ENCODE peak calls at places on chromosome 19, in seven cellular contexts. E is body of pancreas, K is tibial nerve, A is IMR-90, D is heart left ventricle, H is ovary, N is suprapubic skin. G is an unnamed sample.

GRCh38 chr19:16514383-16515019 is 18.3 kb downstream of the C19orf44 start:
- DNase-seq in H (no peak), A (no peak), D (no peak), N (no peak), K (no peak), E (no peak), G (no peak)

GRCh38 chr19:1237754-1238372 is at the start of gene CBARP:
- DNase-seq in H (peak), D (peak), N (no peak), K (no peak), A (no peak), E (no peak), G (no peak)

GRCh38 chr19:43132696-43133095 is 50.2 kb upstream of the PSG2 start:
- DNase-seq in K (no peak), N (no peak), A (peak), D (no peak), H (no peak), E (no peak), G (no peak)

GRCh38 chr19:48867119-48867921 is 1.1 kb downstream of the PLEKHA4 start:
- DNase-seq in E (no peak), H (peak), K (no peak), N (no peak), A (no peak), D (no peak), G (no peak)

GRCh38 chr19:49216076-49216475 is 58.5 kb downstream of the TRPM4 start:
- DNase-seq in K (no peak), E (no peak), N (no peak), D (no peak), A (peak), H (no peak), G (no peak)

GRCh38 chr19:31349160-31349881 is at the start of gene TSHZ3:
- DNase-seq in D (peak), H (peak), A (peak), E (peak), K (peak), N (no peak), G (peak)

GRCh38 chr19:1501200-1501595 is 10.2 kb downstream of the REEP6 start:
- DNase-seq in N (no peak), K (no peak), E (no peak), D (no peak), H (no peak), A (no peak), G (no peak)

GRCh38 chr19:7917292-7918061 is 2.7 kb upstream of the SNAPC2 start:
- DNase-seq in N (no peak), H (no peak), A (peak), D (peak), E (peak), K (no peak), G (no peak)

GRCh38 chr19:43560687-43561086 is 14.6 kb downstream of the XRCC1 start:
- DNase-seq in N (no peak), D (no peak), E (no peak), A (peak), K (no peak), H (no peak), G (no peak)

GRCh38 chr19:5137571-5138124 is 168.7 kb downstream of the KDM4B start:
- DNase-seq in D (no peak), K (no peak), A (no peak), N (no peak), H (no peak), E (peak), G (no peak)
- TF ChIP-seq CTCF in D (no peak), K (no peak), A (no peak), N (no peak), H (no peak), E (peak), G (no peak)

DNA sequence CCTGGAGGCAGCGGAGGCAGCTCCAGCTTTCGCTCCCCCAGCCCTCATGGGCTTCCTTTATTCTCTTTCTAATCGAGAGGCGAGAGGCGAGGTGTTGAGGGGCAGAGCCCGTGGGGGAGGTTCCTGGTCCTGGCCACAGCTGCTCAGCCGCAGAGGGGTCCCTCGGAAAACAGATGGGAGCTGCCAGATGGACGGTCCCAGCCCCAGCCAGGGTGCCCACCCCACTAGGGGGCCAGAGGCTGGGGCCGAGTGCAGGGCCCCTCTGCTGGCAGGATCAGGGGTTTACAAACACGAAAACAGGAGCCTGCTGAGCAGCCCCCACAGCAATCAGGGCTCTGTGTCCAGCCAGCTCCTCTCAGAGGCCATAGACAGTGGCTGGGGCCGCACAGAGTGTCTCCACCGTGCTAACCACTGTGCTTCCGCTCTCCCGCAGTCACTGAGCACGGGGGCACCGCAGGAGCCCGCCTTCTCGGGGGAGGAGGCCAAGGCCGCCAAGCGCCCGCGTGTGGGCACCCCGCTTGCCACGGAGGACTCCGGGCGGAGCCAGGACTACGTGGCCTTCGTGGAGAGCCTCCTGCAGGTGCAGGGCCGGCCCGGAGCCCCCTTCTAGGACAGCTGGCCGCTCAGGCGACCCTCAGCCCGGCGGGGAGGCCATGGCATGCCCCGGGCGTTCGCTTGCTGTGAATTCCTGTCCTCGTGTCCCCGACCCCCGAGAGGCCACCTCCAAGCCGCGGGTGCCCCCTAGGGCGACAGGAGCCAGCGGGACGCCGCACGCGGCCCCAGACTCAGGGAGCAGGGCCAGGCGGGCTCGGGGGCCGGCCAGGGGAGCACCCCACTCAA is 182.2 kb downstream of the KDM4B start:
- DNase-seq in A (no peak), H (no peak), K (no peak), E (no peak), D (peak), N (peak), G (no peak)
- TF ChIP-seq POLR2A in A (no peak), H (no peak), K (no peak), E (no peak), D (no peak), N (no peak), G (no peak)

GRCh38 chr19:2543463-2544442 is 67.8 kb downstream of the GADD45B start:
- DNase-seq in A (peak), K (peak), E (peak), H (peak), D (peak), N (peak), G (peak)
- H3K4me3 ChIP-seq in A (peak), K (peak), E (no peak), H (no peak), D (peak), N (peak), G (no peak)

DNA sequence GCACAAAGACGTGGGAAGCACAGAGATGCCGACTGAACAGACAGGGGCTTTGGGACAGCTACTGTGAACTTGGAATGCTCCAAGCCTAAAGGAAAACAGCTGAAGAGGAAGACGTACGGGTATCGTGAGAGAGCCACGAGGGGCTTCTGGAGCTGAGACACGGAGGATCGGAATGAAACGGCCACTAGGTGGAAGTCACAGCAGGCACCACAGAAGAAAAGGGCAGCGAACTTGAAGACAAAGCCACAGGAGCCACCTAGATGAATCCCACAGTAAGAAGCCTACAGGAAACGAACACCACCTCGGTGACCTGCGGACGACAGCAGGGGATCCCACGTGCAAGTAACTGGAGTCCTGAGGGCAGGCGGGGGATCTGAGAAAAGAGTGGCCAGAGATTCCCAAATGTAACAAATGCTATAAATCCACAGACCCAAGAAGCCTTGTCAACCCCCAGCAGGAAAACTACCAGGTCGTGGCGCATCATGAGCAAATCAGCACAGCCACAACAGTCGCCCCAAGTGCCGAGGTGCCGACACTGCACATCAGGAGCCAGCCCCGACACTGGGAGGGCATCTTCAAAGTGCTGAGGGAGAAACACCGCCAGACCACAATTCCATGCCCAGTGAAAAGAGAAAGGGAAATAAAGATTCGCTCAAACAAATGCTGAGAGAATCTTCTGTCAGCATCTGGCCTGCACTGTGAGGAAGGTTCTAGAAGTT is 39.3 kb upstream of the ISYNA1 start:
- DNase-seq in A (no peak), H (no peak), N (no peak), E (no peak), K (no peak), D (no peak), G (no peak)
- TF ChIP-seq CTCF in A (peak), H (no peak), N (no peak), E (no peak), K (no peak), D (no peak), G (no peak)

GRCh38 chr19:15447057-15447456 is 2.7 kb downstream of the WIZ start:
- DNase-seq in K (no peak), E (no peak), H (no peak), N (no peak), D (no peak), A (no peak), G (no peak)

GRCh38 chr19:15445227-15445605 is 4.5 kb downstream of the WIZ start:
- DNase-seq in A (no peak), H (no peak), D (no peak), E (no peak), N (no peak), K (no peak), G (no peak)

GRCh38 chr19:15444505-15445226 is 5.1 kb downstream of the WIZ start:
- DNase-seq in N (no peak), H (no peak), K (no peak), D (no peak), E (no peak), A (no peak), G (no peak)

GRCh38 chr19:15443838-15444237 is 5.9 kb downstream of the WIZ start:
- DNase-seq in E (no peak), N (no peak), A (no peak), D (peak), H (no peak), K (no peak), G (no peak)

GRCh38 chr19:15445807-15446376 is 3.9 kb downstream of the WIZ start:
- DNase-seq in K (no peak), H (no peak), D (peak), N (no peak), A (no peak), E (no peak), G (peak)
- TF ChIP-seq POLR2A in K (no peak), H (no peak), D (no peak), N (no peak), A (no peak), E (no peak), G (no peak)

GRCh38 chr19:29712744-29713516 is 2.1 kb downstream of the C19orf12 start:
- DNase-seq in E (no peak), K (no peak), D (no peak), H (no peak), N (no peak), A (no peak), G (no peak)
- H3K4me3 ChIP-seq in E (no peak), K (no peak), D (no peak), H (no peak), N (no peak), A (no peak), G (no peak)

GRCh38 chr19:10718205-10719196 is 622 bp downstream of the DNM2 start:
- DNase-seq in D (peak), N (peak), E (peak), A (peak), K (no peak), H (peak), G (peak)

GRCh38 chr19:10720607-10721125 is 2.8 kb downstream of the DNM2 start:
- DNase-seq in N (no peak), D (no peak), K (no peak), H (no peak), E (no peak), A (no peak), G (no peak)

GRCh38 chr19:10719466-10719961 is 1.6 kb downstream of the DNM2 start:
- DNase-seq in E (no peak), D (no peak), K (no peak), A (no peak), N (no peak), H (no peak), G (no peak)

GRCh38 chr19:10717054-10717355 is 874 bp upstream of the DNM2 start:
- DNase-seq in A (no peak), N (no peak), D (no peak), H (no peak), E (no peak), K (no peak), G (no peak)

DNA sequence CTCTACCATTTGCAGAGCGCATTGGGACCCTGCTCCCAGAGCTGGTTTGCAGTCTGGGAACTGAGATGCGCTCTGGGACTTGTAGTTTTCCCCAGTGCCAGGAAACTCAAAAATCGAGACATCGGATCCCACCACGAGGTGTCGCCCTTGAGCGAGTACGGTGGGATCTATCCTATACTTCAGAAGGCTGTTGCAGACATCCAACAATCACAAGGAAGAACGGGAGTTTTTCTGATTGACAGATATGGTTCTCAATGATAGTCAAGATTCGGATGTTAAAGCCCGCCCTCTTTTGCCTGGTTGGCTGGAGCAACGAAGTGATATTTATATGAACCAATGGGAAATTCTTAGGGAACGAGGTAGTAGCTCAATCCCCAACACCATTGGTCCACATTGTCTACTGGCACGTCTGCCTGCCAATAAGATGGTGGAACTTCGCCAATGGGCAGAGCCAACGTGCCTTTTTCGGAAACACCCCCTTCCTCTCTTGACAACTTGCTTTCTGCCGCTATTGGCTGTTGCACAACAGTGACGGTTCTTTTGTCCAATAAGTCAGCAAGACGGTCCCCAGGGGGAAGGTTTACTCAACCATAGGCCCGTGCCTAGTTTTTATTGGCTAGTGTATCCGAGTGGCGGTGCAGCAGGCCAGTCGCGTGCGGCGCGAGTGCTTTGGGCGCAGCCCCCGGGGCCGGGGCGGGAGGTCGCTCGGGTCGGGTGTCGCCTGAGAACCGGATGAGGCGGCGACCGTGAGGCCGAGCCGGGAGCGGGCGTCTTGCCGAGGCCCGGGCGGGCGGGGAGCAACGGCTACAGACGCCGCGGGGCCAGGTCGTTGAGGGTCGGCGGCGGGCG is at the start of gene DNM2:
- DNase-seq in N (peak), K (peak), E (peak), A (peak), H (peak), D (peak), G (peak)
- TF ChIP-seq CTCF in N (peak), K (peak), E (peak), A (peak), H (peak), D (peak), G (no peak)

GRCh38 chr19:41940443-41941409 is 12.5 kb upstream of the ERFL start:
- DNase-seq in K (no peak), D (no peak), H (no peak), A (no peak), E (no peak), N (no peak), G (no peak)

GRCh38 chr19:41945135-41945766 is 13.9 kb downstream of the RABAC1 start:
- DNase-seq in H (no peak), D (no peak), E (no peak), A (no peak), N (no peak), K (no peak), G (no peak)

GRCh38 chr19:41939861-41940442 is 11.7 kb upstream of the ERFL start:
- DNase-seq in K (no peak), N (no peak), E (no peak), H (no peak), A (no peak), D (no peak), G (no peak)

GRCh38 chr19:41941410-41942202 is 13.4 kb upstream of the ERFL start:
- DNase-seq in H (no peak), K (no peak), A (no peak), D (no peak), E (no peak), N (no peak), G (no peak)

DNA sequence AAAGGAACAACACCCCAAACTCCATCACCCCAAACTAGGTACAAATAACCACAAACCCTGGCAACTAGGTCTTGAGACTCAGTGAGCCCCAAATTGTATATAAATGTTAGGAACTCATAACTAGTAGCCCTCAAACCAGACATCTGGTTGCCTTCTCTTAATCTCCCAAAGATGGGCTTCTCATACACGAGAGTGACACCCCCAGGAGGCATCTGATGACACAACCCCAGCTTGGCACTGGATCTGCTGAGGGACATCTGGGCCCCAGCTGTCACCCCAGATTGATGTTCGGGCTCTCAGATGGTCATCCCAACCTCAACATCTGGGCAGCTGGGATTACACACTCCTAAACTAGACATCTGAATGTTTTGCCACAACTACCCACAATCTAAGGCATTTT is 14.8 kb downstream of the RABAC1 start:
- DNase-seq in N (no peak), D (no peak), E (no peak), H (no peak), A (no peak), K (no peak), G (no peak)
- TF ChIP-seq POLR2A in N (no peak), D (no peak), E (no peak), H (no peak), A (no peak), K (no peak), G (no peak)

DNA sequence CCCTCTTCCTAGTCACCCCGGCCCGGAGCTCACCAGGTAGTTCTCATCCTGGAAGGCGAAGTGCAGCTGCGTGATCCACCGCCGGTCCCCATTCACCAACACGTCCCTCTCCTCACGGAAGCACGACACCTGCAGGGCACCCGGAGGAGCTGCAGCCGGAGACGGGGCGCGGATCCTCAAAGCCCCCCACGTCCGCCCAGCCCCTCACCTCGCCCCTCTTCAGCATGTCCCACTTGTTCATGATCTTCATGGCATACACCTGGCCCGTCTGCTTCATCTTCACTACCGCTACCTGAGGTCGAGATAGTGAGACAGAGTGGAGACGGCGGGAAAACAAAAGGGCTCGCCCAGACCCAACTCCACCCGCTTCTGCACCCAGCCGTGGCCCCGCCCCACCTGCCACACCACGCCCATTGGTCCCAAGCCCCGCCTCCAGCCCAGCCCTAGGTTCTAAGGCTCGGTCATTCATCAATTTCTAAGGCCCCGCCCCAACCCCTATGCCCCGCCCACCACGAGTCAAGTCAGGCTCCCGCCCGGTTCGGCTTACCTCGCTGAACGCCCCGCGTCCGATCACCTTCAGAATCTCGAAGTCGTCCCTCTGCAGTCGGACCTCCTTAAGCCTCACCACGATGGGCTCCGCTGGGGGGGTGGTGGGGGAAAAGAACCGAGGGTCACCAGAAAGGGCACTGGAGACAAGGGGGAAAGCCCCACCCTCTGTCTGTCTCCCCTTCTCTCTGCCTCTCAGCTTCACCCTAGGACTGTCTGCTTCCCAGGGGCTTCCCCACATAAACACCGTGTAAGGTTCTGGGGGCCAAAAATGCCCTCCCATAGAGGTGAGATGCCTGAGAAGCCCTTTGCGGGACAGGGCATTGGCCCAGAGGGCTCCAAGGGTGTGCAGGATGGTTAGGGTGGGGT is 2.8 kb downstream of the DMPK start:
- DNase-seq in E (peak), H (peak), A (no peak), N (peak), D (peak), K (peak), G (peak)
- H3K4me3 ChIP-seq in E (no peak), H (peak), A (no peak), N (peak), D (peak), K (no peak), G (no peak)

G was measured in lower leg skin.